ENCODE peak calls at places on chromosome 4, in seven cellular contexts. N is DMS153; E is amniotic stem cell; I is neural progenitor cell; L is activated T-cell treated with anti-CD3 and anti-CD28 coated beads, Interleukin-2, amount 50 U/mL, for 1 hour; J is NCI-H1092; U is effector CD4-positive, alpha-beta T cell. O is an unnamed sample.
A peak's percentile ranks its signal among the peaks of the same experiment; 100 is the strongest.

GRCh38 chr4:112170451-112170993 is 25.3 kb downstream of the FAM241A start:
- DNase-seq in N (no peak), E (peak; percentile 40), I (no peak), L (no peak), J (no peak), U (no peak), O (no peak)

GRCh38 chr4:75432683-75433082 is 81.5 kb downstream of the RCHY1 start:
- DNase-seq in N (no peak), E (no peak), I (peak; percentile 31), L (no peak), J (no peak), U (no peak), O (no peak)

GRCh38 chr4:188428935-188429334 is 289.7 kb downstream of the TRIML1 start:
- DNase-seq in N (peak; percentile 84), E (no peak), I (peak; percentile 63), L (no peak), J (peak; percentile 64), U (no peak), O (no peak)

GRCh38 chr4:56298210-56298609 is 89.1 kb downstream of the AASDH start:
- DNase-seq in N (no peak), E (no peak), I (no peak), L (no peak), J (no peak), U (no peak), O (no peak)

GRCh38 chr4:83830138-83830537 is 294.2 kb downstream of the GPAT3 start:
- DNase-seq in N (peak; percentile 98), E (no peak), I (no peak), L (no peak), J (no peak), U (no peak), O (no peak)

GRCh38 chr4:2457481-2458295 is 11.2 kb upstream of the RNF4 start:
- DNase-seq in N (no peak), E (no peak), I (no peak), L (no peak), J (no peak), U (no peak), O (no peak)

GRCh38 chr4:142473960-142474338 is 372.2 kb downstream of the INPP4B start:
- DNase-seq in N (peak; percentile 92), E (no peak), I (no peak), L (no peak), J (no peak), U (no peak), O (no peak)

GRCh38 chr4:119299221-119300071 is 22.5 kb downstream of the FABP2 start:
- DNase-seq in N (no peak), E (no peak), I (no peak), L (no peak), J (no peak), U (no peak), O (no peak)

GRCh38 chr4:105357258-105357657 is 116.6 kb downstream of the PPA2 start:
- DNase-seq in N (no peak), E (no peak), I (no peak), L (no peak), J (no peak), U (no peak), O (no peak)

GRCh38 chr4:74793757-74794340 is 474 bp downstream of the BTC start:
- DNase-seq in N (peak; percentile 66), E (no peak), I (peak; percentile 63), L (no peak), J (peak; percentile 6), U (no peak), O (no peak)

GRCh38 chr4:36841583-36842326 is 402.8 kb upstream of the NWD2 start:
- DNase-seq in N (no peak), E (no peak), I (no peak), L (no peak), J (no peak), U (no peak), O (no peak)

GRCh38 chr4:151573474-151573873 is 164.5 kb downstream of the FHIP1A start:
- DNase-seq in N (no peak), E (no peak), I (no peak), L (no peak), J (no peak), U (no peak), O (no peak)

GRCh38 chr4:16126714-16127113 is 42.9 kb upstream of the PROM1 start:
- DNase-seq in N (no peak), E (no peak), I (no peak), L (no peak), J (no peak), U (no peak), O (no peak)

GRCh38 chr4:7650606-7651400 is 216.1 kb upstream of the PSAPL1 start:
- DNase-seq in N (no peak), E (no peak), I (peak; percentile 86), L (no peak), J (no peak), U (no peak), O (no peak)